ENCODE peak calls at places on chromosomes 2 and 18, in four cellular contexts. One of them, this sample, is unnamed.

GRCh38 chr2:81645750-81646301 is 1341.3 kb upstream of the LRRTM1 start:
- DNase-seq in K562: no peak
- DNase-seq in GM12878: peak
- DNase-seq in HepG2: no peak
- DNase-seq in this sample: no peak

GRCh38 chr2:76478636-76479035 is 767.9 kb upstream of the GCFC2 start:
- DNase-seq in HepG2: no peak
- DNase-seq in GM12878: no peak
- DNase-seq in K562: no peak
- DNase-seq in this sample: no peak

GRCh38 chr18:48821251-48821590 is 129.5 kb downstream of the SMAD7 start:
- DNase-seq in K562: no peak
- DNase-seq in HepG2: no peak
- DNase-seq in GM12878: no peak
- DNase-seq in this sample: no peak

GRCh38 chr2:159051656-159052055 is 83.2 kb downstream of the TANC1 start:
- DNase-seq in HepG2: no peak
- DNase-seq in GM12878: no peak
- DNase-seq in K562: no peak
- DNase-seq in this sample: no peak

GRCh38 chr2:110097506-110098220 is 18.0 kb downstream of the MALL start:
- DNase-seq in HepG2: no peak
- DNase-seq in GM12878: no peak
- DNase-seq in K562: no peak
- DNase-seq in this sample: no peak

GRCh38 chr2:75560022-75560767 is 544 bp downstream of the EVA1A start:
- DNase-seq in GM12878: no peak
- DNase-seq in K562: no peak
- DNase-seq in HepG2: no peak
- DNase-seq in this sample: peak

GRCh38 chr18:801137-801536 is 10.9 kb downstream of the YES1 start:
- DNase-seq in K562: no peak
- DNase-seq in GM12878: no peak
- DNase-seq in HepG2: no peak
- DNase-seq in this sample: no peak

GRCh38 chr2:49236316-49236715 is 82.0 kb upstream of the FSHR start:
- DNase-seq in K562: no peak
- DNase-seq in GM12878: no peak
- DNase-seq in HepG2: no peak
- DNase-seq in this sample: no peak

GRCh38 chr2:60764736-60765534 is 8.9 kb downstream of the PAPOLG start:
- DNase-seq in K562: no peak
- DNase-seq in GM12878: no peak
- DNase-seq in HepG2: no peak
- DNase-seq in this sample: no peak

GRCh38 chr2:96895709-96896651 is 26.1 kb upstream of the SEMA4C start:
- DNase-seq in HepG2: no peak
- DNase-seq in K562: peak
- DNase-seq in GM12878: no peak
- DNase-seq in this sample: no peak

GRCh38 chr2:178225011-178225817 is 30.9 kb downstream of the OSBPL6 start:
- DNase-seq in K562: no peak
- DNase-seq in HepG2: no peak
- DNase-seq in GM12878: no peak
- DNase-seq in this sample: no peak

GRCh38 chr18:13233746-13234527 is 15.4 kb downstream of the LDLRAD4 start:
- DNase-seq in K562: no peak
- DNase-seq in HepG2: no peak
- DNase-seq in GM12878: no peak
- DNase-seq in this sample: no peak

GRCh38 chr2:236675051-236675450 is 105.4 kb downstream of the ACKR3 start:
- DNase-seq in GM12878: no peak
- DNase-seq in HepG2: no peak
- DNase-seq in K562: no peak
- DNase-seq in this sample: no peak

GRCh38 chr2:127574656-127575055 is 39.2 kb downstream of the MYO7B start:
- DNase-seq in GM12878: no peak
- DNase-seq in K562: no peak
- DNase-seq in HepG2: no peak
- DNase-seq in this sample: no peak
- TF ChIP-seq NR2C2 in GM12878: no peak
- TF ChIP-seq NR2C2 in K562: no peak
- TF ChIP-seq NR2C2 in HepG2: no peak
- TF ChIP-seq NR2C2 in this sample: no peak

DNA sequence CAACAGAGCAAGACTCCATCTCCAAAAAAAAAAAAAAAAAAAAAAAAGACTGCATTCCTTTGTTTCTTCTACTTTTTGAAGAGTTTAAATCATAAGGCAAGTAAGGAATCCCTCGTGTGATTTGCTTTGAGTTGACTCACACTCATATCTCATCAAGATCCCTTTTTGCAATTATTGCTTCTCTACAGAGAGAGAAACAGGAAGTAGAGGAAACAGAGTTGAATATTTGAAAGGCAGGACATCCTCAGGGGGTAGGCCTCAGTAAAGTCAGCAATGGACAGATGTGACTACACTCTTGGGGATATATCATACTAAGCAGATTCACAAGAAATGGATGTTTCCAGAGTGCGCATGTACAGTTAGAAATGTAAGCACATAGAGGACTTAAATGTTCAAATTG is 11.2 kb upstream of the EFR3B start:
- DNase-seq in GM12878: no peak
- DNase-seq in HepG2: no peak
- DNase-seq in K562: no peak
- DNase-seq in this sample: no peak
- TF ChIP-seq NR2C2 in GM12878: no peak
- TF ChIP-seq NR2C2 in HepG2: no peak
- TF ChIP-seq NR2C2 in K562: no peak
- TF ChIP-seq NR2C2 in this sample: no peak

DNA sequence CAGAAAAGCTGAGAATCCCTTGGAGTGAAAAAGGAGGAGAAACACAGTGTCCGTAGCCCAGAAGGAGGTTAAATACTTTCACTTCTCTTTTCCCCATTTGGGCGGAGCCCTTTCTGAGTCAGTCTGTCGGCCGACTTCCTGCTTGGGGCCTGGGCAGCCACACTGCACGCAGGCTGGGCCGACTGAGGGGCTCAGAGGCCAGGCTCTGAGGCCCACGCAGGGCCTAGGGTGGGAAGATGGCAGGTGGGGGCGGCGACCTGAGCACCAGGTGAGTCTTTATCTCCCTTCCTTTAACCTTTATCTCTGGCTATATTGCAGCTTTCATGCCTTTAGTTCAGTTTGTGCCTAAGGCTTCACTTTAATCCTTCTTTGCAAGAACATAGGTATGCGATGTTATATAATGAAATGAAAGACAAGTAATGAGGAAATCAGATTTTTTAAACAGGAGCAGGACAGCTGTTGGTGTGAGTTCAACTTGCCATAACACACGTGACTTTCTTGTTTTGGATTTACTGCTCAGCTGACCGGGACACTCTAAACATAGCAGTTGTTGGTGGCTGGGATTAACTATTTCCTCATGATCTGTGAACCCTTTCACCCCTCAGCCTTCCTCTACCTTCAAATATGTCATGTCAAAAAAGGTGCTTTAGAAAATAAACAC is at the start of gene SP100:
- DNase-seq in HepG2: peak
- DNase-seq in GM12878: peak
- DNase-seq in K562: peak
- DNase-seq in this sample: no peak
- TF ChIP-seq NR2C2 in HepG2: peak
- TF ChIP-seq NR2C2 in GM12878: no peak
- TF ChIP-seq NR2C2 in K562: peak
- TF ChIP-seq NR2C2 in this sample: no peak

GRCh38 chr2:100321181-100321880 is 970 bp downstream of the LONRF2 start:
- DNase-seq in HepG2: no peak
- DNase-seq in GM12878: no peak
- DNase-seq in K562: peak
- DNase-seq in this sample: peak

GRCh38 chr2:100321881-100322820 is at the start of gene LONRF2:
- DNase-seq in K562: peak
- DNase-seq in GM12878: no peak
- DNase-seq in HepG2: no peak
- DNase-seq in this sample: peak

GRCh38 chr2:100320547-100321180 is 1.6 kb downstream of the LONRF2 start:
- DNase-seq in GM12878: no peak
- DNase-seq in HepG2: no peak
- DNase-seq in K562: no peak
- DNase-seq in this sample: no peak

GRCh38 chr2:100317634-100318033 is 4.7 kb downstream of the LONRF2 start:
- DNase-seq in GM12878: no peak
- DNase-seq in K562: no peak
- DNase-seq in HepG2: no peak
- DNase-seq in this sample: no peak
- TF ChIP-seq NR2C2 in GM12878: no peak
- TF ChIP-seq NR2C2 in K562: no peak
- TF ChIP-seq NR2C2 in HepG2: no peak
- TF ChIP-seq NR2C2 in this sample: no peak

GRCh38 chr2:86221066-86221684 is 21.9 kb downstream of the MRPL35 start:
- DNase-seq in HepG2: peak
- DNase-seq in GM12878: no peak
- DNase-seq in K562: peak
- DNase-seq in this sample: peak
- TF ChIP-seq NR2C2 in HepG2: no peak
- TF ChIP-seq NR2C2 in GM12878: no peak
- TF ChIP-seq NR2C2 in K562: no peak
- TF ChIP-seq NR2C2 in this sample: no peak

GRCh38 chr2:240905176-240905781 is 857 bp upstream of the CROCC2 start:
- DNase-seq in HepG2: no peak
- DNase-seq in GM12878: no peak
- DNase-seq in K562: no peak
- DNase-seq in this sample: no peak
- TF ChIP-seq NR2C2 in HepG2: no peak
- TF ChIP-seq NR2C2 in GM12878: no peak
- TF ChIP-seq NR2C2 in K562: no peak
- TF ChIP-seq NR2C2 in this sample: no peak

DNA sequence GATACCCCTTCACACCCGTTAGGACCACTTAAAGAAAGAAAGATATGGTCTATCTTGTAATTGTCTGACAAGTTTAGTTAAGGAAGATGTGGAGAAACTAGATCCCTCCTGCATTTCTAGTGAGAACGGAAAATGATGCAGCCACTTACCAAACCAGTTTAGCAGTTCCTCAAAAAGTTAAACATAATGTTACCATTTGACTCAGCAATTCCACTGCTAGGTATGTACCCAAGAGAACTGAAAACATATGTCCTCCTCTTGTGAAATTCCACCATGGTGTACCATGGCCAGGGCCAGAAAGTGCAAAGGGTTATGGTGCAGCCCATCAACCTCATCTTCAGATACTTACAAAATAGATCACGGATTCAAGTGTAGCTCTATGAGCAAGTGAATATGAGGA is 79.0 kb upstream of the ID2 start:
- DNase-seq in GM12878: peak
- DNase-seq in HepG2: no peak
- DNase-seq in K562: no peak
- DNase-seq in this sample: no peak
- TF ChIP-seq NR2C2 in GM12878: no peak
- TF ChIP-seq NR2C2 in HepG2: no peak
- TF ChIP-seq NR2C2 in K562: no peak
- TF ChIP-seq NR2C2 in this sample: no peak

GRCh38 chr2:8633186-8633734 is 48.6 kb upstream of the ID2 start:
- DNase-seq in K562: no peak
- DNase-seq in GM12878: no peak
- DNase-seq in HepG2: no peak
- DNase-seq in this sample: no peak
- TF ChIP-seq NR2C2 in K562: no peak
- TF ChIP-seq NR2C2 in GM12878: no peak
- TF ChIP-seq NR2C2 in HepG2: no peak
- TF ChIP-seq NR2C2 in this sample: no peak

GRCh38 chr2:238094438-238095022 is 5.6 kb upstream of the ESPNL start:
- DNase-seq in HepG2: no peak
- DNase-seq in K562: no peak
- DNase-seq in GM12878: no peak
- DNase-seq in this sample: no peak
- TF ChIP-seq NR2C2 in HepG2: no peak
- TF ChIP-seq NR2C2 in K562: no peak
- TF ChIP-seq NR2C2 in GM12878: no peak
- TF ChIP-seq NR2C2 in this sample: no peak

GRCh38 chr18:10455726-10456453 is 1.5 kb downstream of the APCDD1 start:
- DNase-seq in HepG2: no peak
- DNase-seq in K562: no peak
- DNase-seq in GM12878: no peak
- DNase-seq in this sample: peak

GRCh38 chr18:10453885-10454772 is at the start of gene APCDD1:
- DNase-seq in GM12878: no peak
- DNase-seq in HepG2: peak
- DNase-seq in K562: no peak
- DNase-seq in this sample: peak

GRCh38 chr18:10454800-10455550 is 540 bp downstream of the APCDD1 start:
- DNase-seq in HepG2: no peak
- DNase-seq in GM12878: no peak
- DNase-seq in K562: no peak
- DNase-seq in this sample: peak

GRCh38 chr18:10450986-10451385 is 3.4 kb upstream of the APCDD1 start:
- DNase-seq in K562: no peak
- DNase-seq in GM12878: no peak
- DNase-seq in HepG2: no peak
- DNase-seq in this sample: no peak

DNA sequence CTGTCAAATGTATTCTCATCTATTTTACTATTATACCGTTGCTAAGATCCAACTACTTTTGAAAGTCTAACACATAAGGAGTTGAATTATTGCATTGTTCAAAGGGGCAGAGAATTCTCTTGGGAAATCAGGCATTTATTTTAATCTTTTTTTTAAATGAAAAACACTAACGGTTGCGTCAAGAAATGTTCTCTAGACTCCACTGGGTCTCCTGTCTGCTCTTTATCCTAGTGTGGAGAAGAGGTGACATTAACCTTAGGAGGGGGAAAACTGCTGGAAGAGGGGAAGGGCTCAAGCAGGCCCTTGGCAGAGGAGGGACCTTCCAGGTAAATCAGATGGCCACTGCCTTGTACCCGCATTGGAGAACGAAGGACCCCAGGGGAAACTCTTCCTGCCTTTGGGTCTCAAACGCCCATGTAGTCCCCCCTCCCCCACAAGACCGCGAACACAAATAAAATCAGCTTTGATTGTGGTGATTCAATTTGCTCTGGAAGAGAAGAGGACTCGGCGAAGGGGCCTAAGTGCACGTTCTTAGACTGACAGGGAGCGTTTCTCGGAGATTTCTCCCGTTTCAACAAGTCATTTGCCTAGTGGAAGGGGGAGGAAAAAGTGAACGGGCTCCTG is 1.1 kb upstream of the APCDD1 start:
- DNase-seq in HepG2: no peak
- DNase-seq in GM12878: no peak
- DNase-seq in K562: no peak
- DNase-seq in this sample: no peak
- TF ChIP-seq NR2C2 in HepG2: no peak
- TF ChIP-seq NR2C2 in GM12878: no peak
- TF ChIP-seq NR2C2 in K562: no peak
- TF ChIP-seq NR2C2 in this sample: no peak